ENCODE peak calls at places on chromosome 3, in ten cellular contexts. One of them, this sample, is unnamed.

GRCh38 chr3:113495035-113495434 is 19.9 kb downstream of the SPICE1 start:
- DNase-seq in Peyer's patch: peak; percentile 75
- DNase-seq in HCT116: peak; percentile 23
- DNase-seq in esophagus squamous epithelium: no peak
- DNase-seq in transverse colon: peak; percentile 31
- DNase-seq in ovary: no peak
- DNase-seq in uterus: no peak
- DNase-seq in IMR-90: peak; percentile 44
- DNase-seq in heart left ventricle: no peak
- DNase-seq in sigmoid colon: no peak
- DNase-seq in this sample: peak; percentile 21

GRCh38 chr3:113051827-113052226 is 61.0 kb downstream of the GTPBP8 start:
- DNase-seq in Peyer's patch: no peak
- DNase-seq in ovary: no peak
- DNase-seq in esophagus squamous epithelium: no peak
- DNase-seq in IMR-90: no peak
- DNase-seq in uterus: peak; percentile 28
- DNase-seq in HCT116: no peak
- DNase-seq in transverse colon: no peak
- DNase-seq in sigmoid colon: peak; percentile 82
- DNase-seq in heart left ventricle: no peak
- DNase-seq in this sample: peak; percentile 15

GRCh38 chr3:123841476-123842238 is 42.5 kb downstream of the MYLK start:
- DNase-seq in HCT116: no peak
- DNase-seq in uterus: no peak
- DNase-seq in transverse colon: no peak
- DNase-seq in esophagus squamous epithelium: no peak
- DNase-seq in sigmoid colon: no peak
- DNase-seq in ovary: no peak
- DNase-seq in heart left ventricle: no peak
- DNase-seq in IMR-90: peak; percentile 69
- DNase-seq in Peyer's patch: no peak
- DNase-seq in this sample: no peak

GRCh38 chr3:65497846-65498245 is 540.9 kb downstream of the MAGI1 start:
- DNase-seq in ovary: no peak
- DNase-seq in HCT116: no peak
- DNase-seq in Peyer's patch: no peak
- DNase-seq in IMR-90: no peak
- DNase-seq in uterus: no peak
- DNase-seq in esophagus squamous epithelium: no peak
- DNase-seq in sigmoid colon: no peak
- DNase-seq in heart left ventricle: no peak
- DNase-seq in transverse colon: no peak
- DNase-seq in this sample: no peak

GRCh38 chr3:4741404-4742307 is 237.6 kb upstream of the BHLHE40 start:
- DNase-seq in ovary: peak; percentile 86
- DNase-seq in Peyer's patch: peak; percentile 70
- DNase-seq in heart left ventricle: no peak
- DNase-seq in IMR-90: peak; percentile 99
- DNase-seq in sigmoid colon: peak; percentile 83
- DNase-seq in esophagus squamous epithelium: no peak
- DNase-seq in HCT116: peak; percentile 83
- DNase-seq in uterus: peak; percentile 90
- DNase-seq in transverse colon: peak; percentile 52
- DNase-seq in this sample: peak; percentile 76

GRCh38 chr3:158095302-158095997 is 10.8 kb downstream of the SHOX2 start:
- DNase-seq in sigmoid colon: no peak
- DNase-seq in ovary: no peak
- DNase-seq in Peyer's patch: no peak
- DNase-seq in HCT116: no peak
- DNase-seq in IMR-90: no peak
- DNase-seq in uterus: no peak
- DNase-seq in heart left ventricle: no peak
- DNase-seq in esophagus squamous epithelium: no peak
- DNase-seq in transverse colon: no peak
- DNase-seq in this sample: no peak

GRCh38 chr3:14765065-14765410 is 53.7 kb upstream of the FGD5 start:
- DNase-seq in IMR-90: no peak
- DNase-seq in HCT116: no peak
- DNase-seq in ovary: no peak
- DNase-seq in heart left ventricle: no peak
- DNase-seq in sigmoid colon: no peak
- DNase-seq in uterus: no peak
- DNase-seq in esophagus squamous epithelium: no peak
- DNase-seq in Peyer's patch: no peak
- DNase-seq in transverse colon: no peak
- DNase-seq in this sample: no peak

GRCh38 chr3:57397175-57398026 is 104.9 kb upstream of the ASB14 start:
- DNase-seq in sigmoid colon: no peak
- DNase-seq in esophagus squamous epithelium: no peak
- DNase-seq in transverse colon: peak; percentile 54
- DNase-seq in Peyer's patch: peak; percentile 75
- DNase-seq in HCT116: peak; percentile 59
- DNase-seq in heart left ventricle: no peak
- DNase-seq in uterus: no peak
- DNase-seq in IMR-90: peak; percentile 42
- DNase-seq in ovary: no peak
- DNase-seq in this sample: peak; percentile 11

GRCh38 chr3:187208159-187208558 is 10.9 kb downstream of the RTP1 start:
- DNase-seq in sigmoid colon: no peak
- DNase-seq in IMR-90: peak; percentile 29
- DNase-seq in Peyer's patch: no peak
- DNase-seq in ovary: no peak
- DNase-seq in HCT116: no peak
- DNase-seq in uterus: no peak
- DNase-seq in esophagus squamous epithelium: no peak
- DNase-seq in transverse colon: no peak
- DNase-seq in heart left ventricle: no peak
- DNase-seq in this sample: no peak

GRCh38 chr3:127899200-127899599 is 15.8 kb upstream of the KBTBD12 start:
- DNase-seq in Peyer's patch: no peak
- DNase-seq in HCT116: no peak
- DNase-seq in transverse colon: no peak
- DNase-seq in ovary: no peak
- DNase-seq in uterus: no peak
- DNase-seq in esophagus squamous epithelium: no peak
- DNase-seq in sigmoid colon: no peak
- DNase-seq in IMR-90: no peak
- DNase-seq in heart left ventricle: no peak
- DNase-seq in this sample: no peak

GRCh38 chr3:65534825-65535224 is 503.9 kb downstream of the MAGI1 start:
- DNase-seq in sigmoid colon: no peak
- DNase-seq in heart left ventricle: no peak
- DNase-seq in esophagus squamous epithelium: no peak
- DNase-seq in HCT116: no peak
- DNase-seq in transverse colon: no peak
- DNase-seq in IMR-90: no peak
- DNase-seq in Peyer's patch: no peak
- DNase-seq in ovary: no peak
- DNase-seq in uterus: no peak
- DNase-seq in this sample: no peak

GRCh38 chr3:15952543-15953175 is 154.9 kb upstream of the ANKRD28 start:
- DNase-seq in transverse colon: no peak
- DNase-seq in uterus: no peak
- DNase-seq in IMR-90: peak; percentile 56
- DNase-seq in heart left ventricle: no peak
- DNase-seq in ovary: no peak
- DNase-seq in HCT116: no peak
- DNase-seq in Peyer's patch: no peak
- DNase-seq in sigmoid colon: no peak
- DNase-seq in esophagus squamous epithelium: no peak
- DNase-seq in this sample: no peak

GRCh38 chr3:33417051-33417673 is 23.0 kb downstream of the UBP1 start:
- DNase-seq in transverse colon: no peak
- DNase-seq in HCT116: no peak
- DNase-seq in ovary: no peak
- DNase-seq in uterus: no peak
- DNase-seq in sigmoid colon: no peak
- DNase-seq in IMR-90: peak; percentile 47
- DNase-seq in esophagus squamous epithelium: no peak
- DNase-seq in Peyer's patch: no peak
- DNase-seq in heart left ventricle: no peak
- DNase-seq in this sample: no peak

GRCh38 chr3:104510091-104510860 is 856.4 kb upstream of the ALCAM start:
- DNase-seq in transverse colon: no peak
- DNase-seq in ovary: no peak
- DNase-seq in HCT116: no peak
- DNase-seq in uterus: no peak
- DNase-seq in IMR-90: no peak
- DNase-seq in esophagus squamous epithelium: no peak
- DNase-seq in Peyer's patch: no peak
- DNase-seq in heart left ventricle: no peak
- DNase-seq in sigmoid colon: no peak
- DNase-seq in this sample: no peak

GRCh38 chr3:125340121-125340520 is 35.0 kb downstream of the ZNF148 start:
- DNase-seq in heart left ventricle: no peak
- DNase-seq in transverse colon: no peak
- DNase-seq in esophagus squamous epithelium: no peak
- DNase-seq in Peyer's patch: no peak
- DNase-seq in HCT116: no peak
- DNase-seq in uterus: no peak
- DNase-seq in sigmoid colon: no peak
- DNase-seq in IMR-90: no peak
- DNase-seq in ovary: no peak
- DNase-seq in this sample: no peak

GRCh38 chr3:190326930-190327329 is 4.7 kb upstream of the CLDN1 start:
- DNase-seq in sigmoid colon: no peak
- DNase-seq in esophagus squamous epithelium: no peak
- DNase-seq in HCT116: no peak
- DNase-seq in IMR-90: peak; percentile 60
- DNase-seq in Peyer's patch: no peak
- DNase-seq in ovary: peak; percentile 41
- DNase-seq in uterus: peak; percentile 64
- DNase-seq in heart left ventricle: no peak
- DNase-seq in transverse colon: no peak
- DNase-seq in this sample: no peak

GRCh38 chr3:58175429-58176184 is 35.2 kb downstream of the DNASE1L3 start:
- DNase-seq in heart left ventricle: no peak
- DNase-seq in esophagus squamous epithelium: no peak
- DNase-seq in HCT116: no peak
- DNase-seq in transverse colon: peak; percentile 77
- DNase-seq in Peyer's patch: peak; percentile 80
- DNase-seq in sigmoid colon: peak; percentile 67
- DNase-seq in ovary: peak; percentile 51
- DNase-seq in IMR-90: peak; percentile 46
- DNase-seq in uterus: no peak
- DNase-seq in this sample: no peak

DNA sequence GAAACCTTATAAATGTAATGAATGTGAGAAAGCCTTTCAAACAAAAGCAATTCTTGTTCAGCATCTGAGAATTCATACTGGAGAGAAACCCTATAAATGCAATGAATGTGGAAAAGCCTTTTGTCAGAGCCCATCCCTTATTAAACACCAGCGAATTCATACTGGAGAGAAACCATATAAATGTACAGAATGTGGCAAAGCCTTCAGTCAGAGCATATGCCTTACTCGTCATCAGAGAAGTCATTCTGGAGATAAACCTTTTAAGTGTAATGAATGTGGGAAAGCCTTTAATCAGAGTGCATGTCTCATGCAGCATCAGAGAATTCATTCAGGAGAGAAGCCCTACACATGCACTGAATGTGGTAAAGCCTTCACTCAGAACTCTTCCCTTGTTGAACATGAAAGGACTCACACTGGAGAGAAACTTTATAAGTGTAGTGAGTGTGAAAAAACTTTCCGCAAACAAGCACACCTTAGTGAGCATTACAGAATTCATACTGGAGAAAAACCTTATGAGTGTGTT is 5.3 kb downstream of the ZNF501 start:
- DNase-seq in Peyer's patch: no peak
- DNase-seq in ovary: no peak
- DNase-seq in IMR-90: no peak
- DNase-seq in esophagus squamous epithelium: no peak
- DNase-seq in transverse colon: no peak
- DNase-seq in heart left ventricle: no peak
- DNase-seq in uterus: no peak
- DNase-seq in HCT116: no peak
- DNase-seq in sigmoid colon: no peak
- DNase-seq in this sample: no peak
- H3K9me3 ChIP-seq in Peyer's patch: no peaks in the 10 kb centered on the region
- H3K9me3 ChIP-seq in ovary: peaks cover 6% of the 10 kb centered on the region
- H3K9me3 ChIP-seq in IMR-90: peaks cover 62% of the 10 kb centered on the region
- H3K9me3 ChIP-seq in esophagus squamous epithelium: peaks cover 66% of the 10 kb centered on the region
- H3K9me3 ChIP-seq in transverse colon: peaks cover 88% of the 10 kb centered on the region
- H3K9me3 ChIP-seq in heart left ventricle: peaks cover 99% of the 10 kb centered on the region
- H3K9me3 ChIP-seq in uterus: no peaks in the 10 kb centered on the region
- H3K9me3 ChIP-seq in HCT116: peaks cover 19% of the 10 kb centered on the region
- H3K9me3 ChIP-seq in sigmoid colon: peaks cover 52% of the 10 kb centered on the region
- H3K9me3 ChIP-seq in this sample: peaks cover 14% of the 10 kb centered on the region

GRCh38 chr3:38247366-38248035 is 18.1 kb upstream of the SLC22A13 start:
- DNase-seq in ovary: no peak
- DNase-seq in IMR-90: peak; percentile 93
- DNase-seq in heart left ventricle: no peak
- DNase-seq in transverse colon: no peak
- DNase-seq in sigmoid colon: no peak
- DNase-seq in HCT116: peak; percentile 13
- DNase-seq in Peyer's patch: no peak
- DNase-seq in uterus: no peak
- DNase-seq in esophagus squamous epithelium: no peak
- DNase-seq in this sample: peak; percentile 23
- TF ChIP-seq CTCF in ovary: no peak
- TF ChIP-seq CTCF in IMR-90: peak; percentile 49
- TF ChIP-seq CTCF in heart left ventricle: peak; percentile 12
- TF ChIP-seq CTCF in transverse colon: no peak
- TF ChIP-seq CTCF in sigmoid colon: no peak
- TF ChIP-seq CTCF in HCT116: peak; percentile 29
- TF ChIP-seq CTCF in Peyer's patch: peak; percentile 22
- TF ChIP-seq CTCF in uterus: no peak
- TF ChIP-seq CTCF in esophagus squamous epithelium: no peak
- TF ChIP-seq CTCF in this sample: no peak

GRCh38 chr3:129514110-129514509 is 14.3 kb upstream of the RHO start:
- DNase-seq in HCT116: no peak
- DNase-seq in uterus: no peak
- DNase-seq in transverse colon: no peak
- DNase-seq in sigmoid colon: no peak
- DNase-seq in heart left ventricle: no peak
- DNase-seq in IMR-90: no peak
- DNase-seq in ovary: no peak
- DNase-seq in Peyer's patch: no peak
- DNase-seq in esophagus squamous epithelium: no peak
- DNase-seq in this sample: peak; percentile 41
- TF ChIP-seq POLR2A in HCT116: no peak
- TF ChIP-seq POLR2A in uterus: no peak
- TF ChIP-seq POLR2A in transverse colon: no peak
- TF ChIP-seq POLR2A in sigmoid colon: no peak
- TF ChIP-seq POLR2A in heart left ventricle: no peak
- TF ChIP-seq POLR2A in IMR-90: no peak
- TF ChIP-seq POLR2A in ovary: no peak
- TF ChIP-seq POLR2A in Peyer's patch: no peak
- TF ChIP-seq POLR2A in esophagus squamous epithelium: no peak
- TF ChIP-seq POLR2A in this sample: no peak

DNA sequence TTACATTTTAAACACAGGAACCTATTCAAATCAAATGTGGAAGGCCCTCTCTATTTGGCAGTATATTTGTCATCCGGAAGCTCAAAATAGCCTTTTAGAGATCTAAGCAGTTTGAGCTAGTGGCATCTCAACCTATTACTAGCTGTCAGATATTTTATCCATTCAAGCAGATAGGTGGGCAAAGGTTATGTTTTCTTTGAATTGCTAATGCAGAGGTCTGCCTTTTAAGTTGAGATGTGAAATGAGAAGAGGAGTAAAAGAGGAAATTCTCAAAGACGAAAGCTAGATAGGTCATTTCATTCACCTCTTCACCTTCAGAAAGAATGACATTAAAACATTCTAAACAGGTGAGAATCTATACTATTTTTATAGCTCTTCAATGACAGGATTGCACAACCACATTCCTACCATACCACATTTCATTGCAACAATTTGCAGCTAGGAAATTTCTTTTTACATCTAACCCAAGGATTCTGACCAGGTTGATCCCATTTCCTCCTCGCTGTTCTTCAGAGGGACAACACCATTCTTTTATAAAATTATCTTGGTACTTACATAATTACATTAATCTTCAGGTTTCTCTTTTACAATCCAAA is 46.2 kb upstream of the TIPARP start:
- DNase-seq in esophagus squamous epithelium: no peak
- DNase-seq in ovary: no peak
- DNase-seq in Peyer's patch: no peak
- DNase-seq in IMR-90: peak; percentile 22
- DNase-seq in HCT116: no peak
- DNase-seq in heart left ventricle: no peak
- DNase-seq in transverse colon: no peak
- DNase-seq in uterus: no peak
- DNase-seq in sigmoid colon: no peak
- DNase-seq in this sample: no peak
- H3K9me3 ChIP-seq in esophagus squamous epithelium: no peaks in the 10 kb centered on the region
- H3K9me3 ChIP-seq in ovary: no peaks in the 10 kb centered on the region
- H3K9me3 ChIP-seq in Peyer's patch: no peaks in the 10 kb centered on the region
- H3K9me3 ChIP-seq in IMR-90: no peaks in the 10 kb centered on the region
- H3K9me3 ChIP-seq in HCT116: no peaks in the 10 kb centered on the region
- H3K9me3 ChIP-seq in heart left ventricle: no peaks in the 10 kb centered on the region
- H3K9me3 ChIP-seq in transverse colon: no peaks in the 10 kb centered on the region
- H3K9me3 ChIP-seq in uterus: no peaks in the 10 kb centered on the region
- H3K9me3 ChIP-seq in sigmoid colon: no peaks in the 10 kb centered on the region
- H3K9me3 ChIP-seq in this sample: no peaks in the 10 kb centered on the region

This sample was measured in gastrocnemius medialis.